ENCODE peak calls at places on chromosomes 13 and 19, in nine cellular contexts. G is pancreas, V is hepatocyte, M is IMR-90, U is thoracic aorta, A is esophagus squamous epithelium, F is H1, H is heart right ventricle, K is DND-41. E is an unnamed sample. For H3K36me3, the result is how much of the 10 kb centered on the place peaks cover.

GRCh38 chr13:78608705-78609463 is 5.5 kb upstream of the POU4F1 start:
- DNase-seq in M (no peak), A (no peak), H (no peak), V (no peak), G (no peak), K (no peak), F (no peak), U (no peak), E (no peak)

GRCh38 chr13:22451345-22451744 is 729.4 kb upstream of the SGCG start:
- DNase-seq in F (no peak), G (peak), K (no peak), A (no peak), U (no peak), H (peak), M (no peak), V (peak), E (no peak)

GRCh38 chr13:64347662-64348061 is 2882.5 kb downstream of the PCDH9 start:
- DNase-seq in U (no peak), H (no peak), A (no peak), V (no peak), K (no peak), G (no peak), M (peak), F (no peak), E (no peak)

GRCh38 chr13:27524981-27525975 is 74.9 kb upstream of the MTIF3 start:
- DNase-seq in K (no peak), F (no peak), U (no peak), M (no peak), H (no peak), A (no peak), G (no peak), V (no peak), E (no peak)

GRCh38 chr19:2145831-2146241 is 5.5 kb downstream of the AP3D1 start:
- DNase-seq in H (no peak), M (peak), A (no peak), G (no peak), U (no peak), F (no peak), V (no peak), K (no peak), E (no peak)

GRCh38 chr19:33550741-33551140 is 29.1 kb upstream of the PEPD start:
- DNase-seq in F (no peak), A (no peak), H (no peak), M (no peak), U (no peak), V (no peak), G (no peak), K (no peak), E (no peak)

GRCh38 chr13:79709526-79709925 is 228.6 kb downstream of the NDFIP2 start:
- DNase-seq in U (no peak), A (no peak), H (no peak), K (no peak), V (no peak), F (no peak), M (peak), G (no peak), E (no peak)

GRCh38 chr13:97136418-97136817 is 85.7 kb upstream of the MBNL2 start:
- DNase-seq in K (no peak), U (no peak), V (no peak), A (no peak), H (no peak), G (no peak), F (no peak), M (no peak), E (no peak)

GRCh38 chr19:18468517-18468916 is 30.6 kb upstream of the ISYNA1 start:
- DNase-seq in K (no peak), M (no peak), U (no peak), A (no peak), V (no peak), G (peak), H (no peak), F (no peak), E (no peak)

GRCh38 chr13:40251343-40252032 is 415.0 kb downstream of the FOXO1 start:
- DNase-seq in A (no peak), H (no peak), U (no peak), V (no peak), K (no peak), G (no peak), F (no peak), M (no peak), E (peak)

GRCh38 chr19:56111601-56112312 is 9.3 kb downstream of the ZNF787 start:
- DNase-seq in V (no peak), G (no peak), H (peak), M (no peak), A (no peak), F (no peak), U (no peak), K (no peak), E (peak)

GRCh38 chr13:40688781-40689180 is 22.3 kb upstream of the FOXO1 start:
- DNase-seq in F (no peak), M (no peak), K (no peak), A (no peak), H (no peak), V (no peak), U (no peak), G (no peak), E (no peak)

GRCh38 chr19:1990230-1991017 is 25.1 kb downstream of the BTBD2 start:
- DNase-seq in G (no peak), K (no peak), H (no peak), U (no peak), F (no peak), A (no peak), V (no peak), M (no peak), E (no peak)

GRCh38 chr13:39376088-39376487 is 226.9 kb downstream of the LHFPL6 start:
- DNase-seq in M (no peak), F (no peak), A (no peak), H (no peak), U (no peak), K (no peak), G (no peak), V (no peak), E (no peak)

GRCh38 chr13:25902946-25903345 is 148.9 kb downstream of the SHISA2 start:
- DNase-seq in A (no peak), K (no peak), F (no peak), U (no peak), H (no peak), V (no peak), G (no peak), M (no peak), E (peak)

GRCh38 chr13:80341098-80341701 is at the start of gene SPRY2:
- DNase-seq in V (peak), U (peak), M (peak), F (peak), H (peak), K (peak), G (peak), A (peak), E (peak)

GRCh38 chr13:42497798-42498197 is 76.2 kb upstream of the TNFSF11 start:
- DNase-seq in A (no peak), F (no peak), G (no peak), M (peak), K (no peak), U (no peak), H (no peak), V (peak), E (peak)

GRCh38 chr13:79231887-79232286 is 174.2 kb downstream of the RBM26 start:
- DNase-seq in K (no peak), U (no peak), V (no peak), H (no peak), A (no peak), F (no peak), G (no peak), M (no peak), E (peak)

GRCh38 chr19:29628661-29629385 is 22.7 kb downstream of the POP4 start:
- DNase-seq in U (no peak), K (no peak), F (no peak), H (no peak), G (no peak), M (no peak), V (no peak), A (no peak), E (no peak)

GRCh38 chr19:18157465-18158063 is 4.6 kb downstream of the PIK3R2 start:
- DNase-seq in F (no peak), M (no peak), V (peak), K (no peak), H (no peak), G (peak), A (no peak), U (no peak), E (peak)

GRCh38 chr13:67366533-67366932 is 136.4 kb upstream of the PCDH9 start:
- DNase-seq in H (no peak), V (peak), U (no peak), M (peak), A (no peak), K (no peak), F (no peak), G (no peak), E (peak)

DNA sequence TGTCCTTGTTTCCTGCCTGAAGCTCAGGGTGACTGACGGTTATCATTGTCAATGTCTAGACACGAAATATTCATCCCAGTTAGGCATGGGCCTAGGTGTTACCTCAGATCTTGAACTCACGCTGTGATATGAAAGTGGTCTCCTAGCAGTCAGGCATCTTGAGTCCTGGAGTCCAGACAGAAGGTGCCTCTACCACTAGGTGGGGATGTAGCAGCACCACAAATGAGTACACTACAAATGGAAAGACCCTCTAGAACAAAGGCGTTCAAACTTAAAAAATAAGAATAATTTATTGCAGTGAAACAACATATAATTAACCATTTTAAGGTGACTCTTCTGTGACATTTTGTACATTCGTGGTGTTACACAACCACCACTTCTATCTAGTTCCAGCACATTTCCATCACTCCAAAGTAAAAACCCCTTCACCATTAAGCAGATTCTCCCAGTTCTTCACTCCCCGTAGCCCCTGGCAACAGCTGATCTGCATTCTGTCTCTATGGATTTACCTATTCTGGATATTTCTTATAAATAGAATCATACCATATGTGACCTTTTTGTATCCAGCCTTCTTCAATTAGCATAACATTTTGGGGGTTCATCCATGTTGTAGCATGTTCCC is 11.9 kb upstream of the FRY start:
- DNase-seq in V (peak), A (no peak), F (no peak), M (peak), G (no peak), H (no peak), K (peak), U (no peak), E (peak)
- TF ChIP-seq CTCF in V (peak), A (peak), F (peak), M (peak), G (peak), H (peak), K (peak), U (peak), E (peak)

DNA sequence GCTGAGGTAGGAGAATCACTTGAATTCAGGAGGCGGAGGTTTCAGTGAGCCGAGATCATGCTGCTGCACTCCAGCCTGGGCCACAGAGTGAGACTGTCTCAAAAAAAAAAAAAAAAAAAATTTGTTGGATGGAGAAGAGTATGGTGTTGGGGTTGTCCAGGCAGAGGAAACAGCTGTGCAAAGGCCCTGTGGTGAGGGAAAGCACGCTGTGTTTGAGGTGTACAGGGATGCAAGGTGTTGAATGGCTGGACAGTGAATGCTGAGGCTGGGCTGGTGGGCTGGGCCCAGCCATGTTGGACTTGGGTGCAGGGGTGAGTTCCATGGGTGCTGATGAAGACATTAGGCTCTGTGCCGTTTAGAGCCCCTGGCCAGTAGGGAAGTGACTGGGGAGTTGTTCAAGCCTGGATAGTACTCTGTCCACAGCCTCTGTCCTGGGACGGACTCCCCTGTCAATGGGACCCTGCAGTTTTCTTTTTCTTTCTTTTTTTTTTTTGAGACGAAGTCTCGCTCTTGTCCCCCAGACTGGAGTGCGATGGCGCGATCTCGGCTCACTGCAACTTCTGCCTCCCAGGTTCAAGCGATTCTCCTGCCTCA is 18.6 kb downstream of the PRR12 start:
- DNase-seq in U (no peak), K (no peak), F (no peak), G (no peak), M (no peak), H (no peak), V (no peak), A (no peak), E (no peak)
- H3K36me3 ChIP-seq in U (under half), K (half or more), F (half or more), G (under half), M (under half), H (under half), V (under half), A (under half), E (under half)

GRCh38 chr13:110312669-110313031 is 5.6 kb downstream of the COL4A2 start:
- DNase-seq in V (peak), G (no peak), F (no peak), U (no peak), K (no peak), M (peak), H (no peak), A (no peak), E (peak)
- H3K4me3 ChIP-seq in V (no peak), G (no peak), F (no peak), U (peak), K (no peak), M (no peak), H (no peak), A (no peak), E (no peak)

DNA sequence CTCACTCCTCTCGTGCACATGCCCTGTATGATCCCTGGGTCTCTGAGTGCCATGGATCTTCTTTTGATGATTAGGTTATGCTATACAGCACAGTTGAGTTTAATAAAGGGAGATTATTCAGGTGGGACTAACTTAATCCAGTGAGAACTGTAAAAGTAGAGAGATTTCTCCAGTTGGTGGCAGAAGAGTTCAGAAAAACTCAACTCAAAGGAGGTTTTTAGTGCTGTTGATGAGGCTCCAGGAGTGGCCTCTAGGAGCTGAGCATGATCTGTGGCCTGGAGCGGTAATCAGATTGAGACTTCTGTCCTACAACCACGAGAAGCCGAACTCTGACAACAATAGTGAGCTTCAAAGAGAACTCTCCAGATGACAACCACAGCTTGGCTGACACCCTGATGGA is 413.5 kb downstream of the ZNF536 start:
- DNase-seq in F (no peak), H (no peak), G (no peak), A (no peak), K (no peak), U (no peak), V (no peak), M (no peak), E (no peak)
- TF ChIP-seq CTCF in F (no peak), H (no peak), G (no peak), A (no peak), K (no peak), U (no peak), V (peak), M (no peak), E (no peak)

DNA sequence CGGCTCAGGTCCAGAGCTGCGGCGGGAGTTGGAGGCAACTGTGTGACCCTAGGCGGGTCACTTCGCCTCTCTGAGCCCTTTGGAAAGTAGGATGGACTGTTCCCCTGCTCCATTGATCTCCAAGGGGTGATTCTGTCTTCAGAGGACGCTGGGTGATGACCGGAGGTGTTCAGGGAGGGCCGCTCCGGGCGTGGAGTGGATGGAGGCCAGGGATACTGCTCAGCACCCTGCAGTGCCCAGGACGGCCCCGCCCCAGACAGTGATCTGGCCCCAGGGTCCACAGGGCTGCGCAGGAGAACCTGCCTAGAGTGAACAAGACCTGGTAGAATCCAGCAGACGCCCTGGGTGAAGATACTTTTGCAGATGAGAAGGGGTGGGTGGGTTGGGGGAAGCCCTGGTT is 7.0 kb downstream of the NCLN start:
- DNase-seq in V (no peak), H (no peak), F (no peak), A (no peak), U (no peak), M (no peak), K (no peak), G (no peak), E (no peak)
- H3K36me3 ChIP-seq in V (under half), H (under half), F (under half), A (under half), U (under half), M (under half), K (half or more), G (under half), E (under half)